ENCODE peak calls at places on chromosomes 11 and 22, in six cellular contexts. O is midbrain, D is SW480, J is Right ventricle myocardium superior, M is EH, Y is NCI-H2171. X is an unnamed sample.

GRCh38 chr11:45048870-45049825 is 97.3 kb upstream of the PRDM11 start:
- DNase-seq in O (no peak), D (no peak), J (no peak), M (no peak), Y (peak), X (no peak)

GRCh38 chr11:62336949-62337681 is at the start of gene ASRGL1:
- DNase-seq in O (peak), D (peak), J (peak), M (peak), Y (peak), X (peak)

GRCh38 chr11:66495401-66495844 is 15.0 kb upstream of the BBS1 start:
- DNase-seq in O (no peak), D (no peak), J (no peak), M (no peak), Y (no peak), X (no peak)

GRCh38 chr22:40709752-40710413 is 30.6 kb downstream of the MCHR1 start:
- DNase-seq in O (no peak), D (no peak), J (peak), M (peak), Y (peak), X (no peak)

GRCh38 chr11:27196040-27196897 is 155.7 kb downstream of the BBOX1 start:
- DNase-seq in O (no peak), D (no peak), J (no peak), M (peak), Y (no peak), X (no peak)

GRCh38 chr22:24216541-24217209 is 28.2 kb downstream of the GGT5 start:
- DNase-seq in O (no peak), D (no peak), J (no peak), M (no peak), Y (no peak), X (no peak)

GRCh38 chr11:44427432-44427831 is 117.5 kb upstream of the ALX4 start:
- DNase-seq in O (no peak), D (no peak), J (no peak), M (no peak), Y (no peak), X (no peak)

GRCh38 chr11:15208570-15209222 is 94.0 kb downstream of the INSC start:
- DNase-seq in O (peak), D (peak), J (peak), M (peak), Y (no peak), X (peak)

GRCh38 chr11:79431535-79431934 is 9.3 kb downstream of the TENM4 start:
- DNase-seq in O (no peak), D (no peak), J (no peak), M (peak), Y (no peak), X (no peak)

GRCh38 chr11:46947399-46948077 is 11.0 kb downstream of the CSTPP1 start:
- DNase-seq in O (no peak), D (no peak), J (no peak), M (no peak), Y (peak), X (no peak)

GRCh38 chr11:2458321-2458720 is 13.5 kb downstream of the KCNQ1 start:
- DNase-seq in O (no peak), D (no peak), J (peak), M (no peak), Y (no peak), X (no peak)

X was measured in activated T-cell treated with anti-CD3 and anti-CD28 coated beads for 24 hours.